ENCODE peak calls at places on chromosome 10, in four cellular contexts. Y, T, S and C are unnamed samples.

GRCh38 chr10:12409171-12409570 is 59.8 kb downstream of the CAMK1D start:
- DNase-seq in Y (no peak), T (no peak), S (no peak), C (no peak)

GRCh38 chr10:19592276-19592675 is 224.0 kb upstream of the PLXDC2 start:
- DNase-seq in Y (peak), T (no peak), S (peak), C (no peak)

GRCh38 chr10:101777857-101778145 is 1.9 kb upstream of the FGF8 start:
- DNase-seq in Y (no peak), T (no peak), S (peak), C (no peak)

GRCh38 chr10:132536241-132536963 is 1.2 kb upstream of the INPP5A start:
- DNase-seq in Y (peak), T (no peak), S (peak), C (no peak)

GRCh38 chr10:77872947-77873557 is 53.5 kb downstream of the DLG5 start:
- DNase-seq in Y (peak), T (no peak), S (no peak), C (no peak)

GRCh38 chr10:28954211-28954610 is 276.9 kb downstream of the BAMBI start:
- DNase-seq in Y (peak), T (no peak), S (no peak), C (no peak)

GRCh38 chr10:50501478-50501877 is 122.3 kb downstream of the SGMS1 start:
- DNase-seq in Y (peak), T (no peak), S (peak), C (no peak)

GRCh38 chr10:61754553-61755540 is 92.1 kb downstream of the CABCOCO1 start:
- DNase-seq in Y (no peak), T (no peak), S (no peak), C (no peak)

GRCh38 chr10:24762966-24763623 is 39.4 kb upstream of the ARHGAP21 start:
- DNase-seq in Y (peak), T (no peak), S (no peak), C (no peak)

GRCh38 chr10:74084955-74085354 is 65.7 kb downstream of the AP3M1 start:
- DNase-seq in Y (no peak), T (no peak), S (no peak), C (peak)

GRCh38 chr10:50295367-50295766 is 44.1 kb upstream of the ASAH2 start:
- DNase-seq in Y (no peak), T (no peak), S (no peak), C (no peak)

GRCh38 chr10:77661100-77661499 is 23.5 kb upstream of the KCNMA1 start:
- DNase-seq in Y (no peak), T (no peak), S (no peak), C (no peak)

GRCh38 chr10:125162181-125162906 is 2.0 kb upstream of the CTBP2 start:
- DNase-seq in Y (no peak), T (no peak), S (no peak), C (no peak)

GRCh38 chr10:29858352-29859267 is 200.8 kb downstream of the JCAD start:
- DNase-seq in Y (peak), T (no peak), S (peak), C (no peak)

GRCh38 chr10:103281753-103282152 is 4.8 kb downstream of the INA start:
- DNase-seq in Y (no peak), T (no peak), S (no peak), C (no peak)

GRCh38 chr10:56593120-56593519 is 232.1 kb upstream of the ZWINT start:
- DNase-seq in Y (no peak), T (no peak), S (no peak), C (no peak)

GRCh38 chr10:13613519-13613918 is 26.8 kb downstream of the PRPF18 start:
- DNase-seq in Y (peak), T (no peak), S (peak), C (no peak)
- TF ChIP-seq CTCF in Y (peak), T (peak), S (peak), C (peak)

DNA sequence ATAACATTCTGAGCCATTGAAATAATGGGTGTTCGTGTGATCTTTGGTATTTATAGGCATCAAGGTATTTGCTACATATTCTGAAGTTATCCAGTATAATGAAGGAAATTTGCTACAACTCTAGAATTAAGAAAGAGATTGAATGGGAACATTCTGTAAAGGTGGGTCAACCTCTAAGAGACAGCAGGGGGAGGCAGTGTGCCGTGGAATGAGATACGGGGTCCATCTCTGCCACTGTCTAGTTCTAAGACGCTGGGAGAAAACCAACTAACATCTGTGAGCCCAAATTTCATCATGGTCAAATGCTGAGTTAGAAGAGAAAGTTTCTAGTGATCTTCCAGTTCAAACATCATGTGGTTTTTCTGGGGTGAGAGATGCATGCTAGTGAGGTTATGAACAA is 368.9 kb downstream of the SORCS1 start:
- DNase-seq in Y (no peak), T (no peak), S (peak), C (peak)
- TF ChIP-seq CTCF in Y (no peak), T (no peak), S (no peak), C (peak)

GRCh38 chr10:327889-328809 is 192.9 kb downstream of the ZMYND11 start:
- DNase-seq in Y (no peak), T (no peak), S (no peak), C (no peak)

GRCh38 chr10:331186-331585 is 195.9 kb downstream of the ZMYND11 start:
- DNase-seq in Y (no peak), T (no peak), S (no peak), C (no peak)

GRCh38 chr10:326894-327635 is 191.8 kb downstream of the ZMYND11 start:
- DNase-seq in Y (no peak), T (no peak), S (no peak), C (no peak)

GRCh38 chr10:326350-326749 is 191.1 kb downstream of the ZMYND11 start:
- DNase-seq in Y (no peak), T (no peak), S (no peak), C (no peak)

DNA sequence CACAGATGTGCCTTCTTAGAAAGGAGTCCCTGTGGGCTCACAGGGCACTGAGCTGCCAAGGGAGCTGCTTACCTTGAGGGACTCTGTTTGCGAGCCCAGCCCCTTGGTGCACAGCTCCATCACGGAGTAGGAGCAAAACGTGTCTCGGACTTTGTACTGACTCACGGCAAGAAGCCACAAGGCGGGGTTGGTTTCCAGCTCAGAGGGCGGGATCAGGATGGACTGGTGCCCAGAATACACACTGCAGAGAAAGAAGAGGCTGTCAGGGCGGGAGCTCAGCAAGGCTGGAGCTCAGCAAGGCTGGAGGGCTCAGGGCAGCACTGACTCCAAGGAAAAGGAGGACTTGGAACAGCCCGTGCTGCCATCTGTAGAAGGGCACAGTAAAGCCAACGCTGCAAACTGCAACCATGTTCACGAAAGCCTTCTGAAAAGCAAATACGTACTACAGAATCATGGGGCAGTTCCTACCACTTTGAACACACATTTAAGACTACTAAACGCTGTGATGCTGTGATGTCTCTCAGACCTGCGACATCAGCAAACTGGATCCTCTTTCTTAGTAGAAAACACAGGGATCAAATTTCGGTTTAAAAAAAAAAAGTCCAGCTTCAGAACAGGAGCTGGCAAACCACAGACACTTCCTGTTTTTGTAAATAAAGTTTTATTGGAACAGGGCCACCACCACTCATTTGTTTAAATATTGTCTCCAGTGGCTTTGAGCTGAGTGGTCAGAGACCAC is 194.3 kb downstream of the ZMYND11 start:
- DNase-seq in Y (peak), T (no peak), S (peak), C (no peak)
- TF ChIP-seq CTCF in Y (peak), T (no peak), S (no peak), C (no peak)

GRCh38 chr10:16518822-16519221 is 2.9 kb downstream of the C1QL3 start:
- DNase-seq in Y (no peak), T (no peak), S (no peak), C (no peak)

GRCh38 chr10:16519908-16520861 is 1.5 kb downstream of the C1QL3 start:
- DNase-seq in Y (no peak), T (no peak), S (no peak), C (peak)

GRCh38 chr10:16521311-16522016 is at the start of gene C1QL3:
- DNase-seq in Y (peak), T (no peak), S (no peak), C (peak)

GRCh38 chr10:16519250-16519907 is 2.3 kb downstream of the C1QL3 start:
- DNase-seq in Y (no peak), T (no peak), S (no peak), C (peak)

DNA sequence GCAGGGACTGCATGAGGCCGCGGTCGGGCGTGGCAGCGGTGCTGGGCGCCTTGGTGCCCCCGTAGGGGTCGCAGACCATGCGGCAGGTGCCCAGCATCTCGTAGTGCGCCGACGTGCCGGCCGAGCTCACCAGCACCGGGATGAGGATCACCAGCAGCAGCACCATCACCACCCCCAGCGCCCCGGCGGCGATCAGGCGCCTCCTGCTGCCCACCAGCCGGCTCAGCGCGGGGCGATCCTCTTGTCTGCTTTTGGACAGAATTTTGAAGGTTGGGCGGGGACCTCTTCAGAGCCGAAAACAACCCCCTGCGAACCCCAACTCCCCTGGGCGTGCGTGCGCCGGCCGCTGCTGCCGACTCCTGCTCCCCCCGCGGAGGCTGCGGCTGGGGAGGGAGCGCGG is 779 bp downstream of the C1QL3 start:
- DNase-seq in Y (peak), T (no peak), S (no peak), C (peak)
- TF ChIP-seq CTCF in Y (peak), T (no peak), S (no peak), C (peak)

GRCh38 chr10:58818889-58819288 is 306.2 kb downstream of the BICC1 start:
- DNase-seq in Y (peak), T (no peak), S (peak), C (no peak)
- TF ChIP-seq CTCF in Y (no peak), T (no peak), S (peak), C (no peak)

DNA sequence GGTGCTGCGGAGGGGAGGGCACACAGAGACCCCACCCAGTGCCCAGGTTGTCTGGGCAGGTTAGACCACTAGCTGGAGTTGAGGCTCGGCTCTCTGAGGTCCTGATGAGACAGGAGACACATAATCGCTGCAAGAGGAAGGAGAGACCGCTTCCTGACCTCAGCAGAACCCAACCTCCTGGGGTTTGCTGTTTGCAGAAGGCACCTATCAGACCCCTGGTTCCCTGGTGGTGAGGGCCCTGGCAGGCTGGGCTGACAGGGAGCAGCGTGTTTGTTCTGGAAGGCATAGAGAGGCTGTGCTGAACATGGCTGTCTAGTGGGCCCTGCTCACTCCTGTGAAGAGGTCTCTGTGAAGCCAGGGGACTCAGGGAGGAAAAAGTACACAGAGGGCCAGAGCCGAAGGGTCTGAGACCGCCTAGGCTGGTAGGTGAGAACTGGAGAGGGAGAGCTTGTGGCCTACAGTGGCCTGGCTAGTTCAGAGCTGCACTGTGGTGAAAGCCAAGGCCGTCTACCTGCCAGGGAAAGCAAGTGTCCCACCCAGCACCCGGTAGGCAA is 39.4 kb upstream of the NPFFR1 start:
- DNase-seq in Y (no peak), T (no peak), S (no peak), C (no peak)
- TF ChIP-seq CTCF in Y (no peak), T (no peak), S (no peak), C (no peak)

GRCh38 chr10:71300555-71301370 is 18.3 kb upstream of the SLC29A3 start:
- DNase-seq in Y (no peak), T (no peak), S (no peak), C (no peak)

GRCh38 chr10:71302874-71303568 is 16.0 kb upstream of the SLC29A3 start:
- DNase-seq in Y (peak), T (no peak), S (peak), C (peak)

GRCh38 chr10:71302451-71302850 is 16.6 kb upstream of the SLC29A3 start:
- DNase-seq in Y (no peak), T (no peak), S (no peak), C (no peak)

GRCh38 chr10:71301371-71301916 is 17.6 kb upstream of the SLC29A3 start:
- DNase-seq in Y (no peak), T (no peak), S (no peak), C (no peak)

GRCh38 chr10:71303569-71303907 is 15.5 kb upstream of the SLC29A3 start:
- DNase-seq in Y (no peak), T (no peak), S (no peak), C (no peak)
- TF ChIP-seq CTCF in Y (no peak), T (no peak), S (no peak), C (no peak)

DNA sequence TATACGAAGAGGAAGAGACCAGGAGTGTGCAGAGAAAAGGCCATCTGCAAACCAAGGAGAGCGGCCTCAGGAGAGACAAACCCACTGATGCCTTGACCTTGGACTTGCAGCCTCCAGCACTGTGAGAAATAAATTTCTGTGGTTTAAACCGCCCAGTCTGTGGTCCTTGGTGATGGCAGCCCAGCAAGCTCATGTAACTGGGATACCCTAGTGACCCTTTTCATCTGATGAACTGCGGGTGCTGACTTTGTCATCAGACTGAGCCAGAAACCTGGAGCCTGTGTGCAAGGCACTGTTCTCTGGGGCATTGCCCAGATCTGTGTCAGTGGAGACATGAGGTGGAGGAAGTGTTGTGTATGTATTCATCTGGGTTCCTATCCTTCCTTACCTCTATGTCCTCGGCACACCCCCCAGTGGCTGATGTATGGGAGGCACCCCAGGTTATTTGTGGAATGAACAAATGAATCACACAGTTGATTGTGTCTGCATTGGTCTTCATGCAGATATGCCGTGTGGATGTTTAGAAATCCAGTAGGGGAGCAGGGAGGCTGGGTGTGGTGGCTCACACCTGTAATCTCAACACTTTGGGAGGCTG is 64.5 kb upstream of the BTBD16 start:
- DNase-seq in Y (peak), T (no peak), S (no peak), C (no peak)
- TF ChIP-seq CTCF in Y (peak), T (no peak), S (no peak), C (no peak)

DNA sequence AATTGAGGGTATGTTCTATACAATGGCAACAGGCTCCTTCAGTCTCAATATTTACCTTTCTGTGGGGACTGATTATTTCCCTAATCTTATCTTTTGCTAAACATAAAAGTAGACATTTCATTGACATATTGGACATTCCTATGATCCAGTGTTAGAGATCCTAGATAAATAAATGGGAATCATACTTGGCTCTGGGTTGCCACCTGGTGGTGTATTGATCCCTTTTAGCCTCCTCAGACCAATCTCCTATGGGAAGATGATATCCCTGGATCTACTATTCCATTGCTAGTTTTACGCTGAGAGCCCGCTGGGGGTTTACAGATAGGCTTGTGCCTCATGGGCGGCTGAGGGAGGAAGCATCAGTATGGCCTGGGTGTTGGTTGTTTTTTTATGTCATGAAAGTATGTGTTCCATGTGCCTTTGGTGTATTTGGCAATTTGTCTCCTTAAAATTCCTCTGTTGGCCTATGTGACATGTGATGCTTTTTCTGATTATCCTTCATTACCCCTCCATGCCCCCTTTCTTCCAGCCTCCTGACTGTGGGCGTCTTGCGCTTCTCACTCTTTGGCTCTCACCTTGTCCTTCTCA is 18.8 kb downstream of the CELF2 start:
- DNase-seq in Y (peak), T (no peak), S (peak), C (no peak)
- TF ChIP-seq CTCF in Y (peak), T (peak), S (peak), C (peak)

GRCh38 chr10:51892965-51893658 is 193.7 kb upstream of the CSTF2T start:
- DNase-seq in Y (no peak), T (no peak), S (peak), C (no peak)
- TF ChIP-seq CTCF in Y (peak), T (no peak), S (no peak), C (no peak)